ENCODE peak calls at places on chromosomes 12 and 14, in nine cellular contexts. F, K, T, A, O, H, W, Q and L are unnamed samples.

GRCh38 chr12:51926718-51927117 is 19.4 kb downstream of the ACVRL1 start:
- DNase-seq in F (peak; percentile 29), K (peak; percentile 47), T (no peak), A (no peak), O (peak; percentile 70), H (no peak), W (peak; percentile 62), Q (peak; percentile 49), L (peak; percentile 62)

GRCh38 chr12:106233011-106233410 is 14.8 kb downstream of the CKAP4 start:
- DNase-seq in F (no peak), K (no peak), T (no peak), A (no peak), O (no peak), H (no peak), W (no peak), Q (no peak), L (no peak)

GRCh38 chr14:56730468-56731145 is 79.7 kb downstream of the OTX2 start:
- DNase-seq in F (no peak), K (no peak), T (no peak), A (no peak), O (no peak), H (no peak), W (no peak), Q (peak; percentile 34), L (no peak)

GRCh38 chr12:88306471-88307069 is 164.5 kb downstream of the TMTC3 start:
- DNase-seq in F (no peak), K (no peak), T (no peak), A (no peak), O (peak; percentile 33), H (no peak), W (no peak), Q (no peak), L (no peak)

GRCh38 chr12:100801335-100801734 is 6.8 kb downstream of the ANO4 start:
- DNase-seq in F (no peak), K (no peak), T (no peak), A (no peak), O (no peak), H (no peak), W (no peak), Q (no peak), L (no peak)

GRCh38 chr14:104882325-104882973 is 17.4 kb downstream of the CEP170B start:
- DNase-seq in F (no peak), K (no peak), T (peak; percentile 14), A (no peak), O (no peak), H (no peak), W (peak; percentile 82), Q (peak; percentile 4), L (peak; percentile 66)

GRCh38 chr12:43114316-43114715 is 437.7 kb downstream of the ADAMTS20 start:
- DNase-seq in F (no peak), K (no peak), T (no peak), A (no peak), O (no peak), H (no peak), W (no peak), Q (no peak), L (no peak)

GRCh38 chr14:75298187-75298985 is 19.8 kb downstream of the FOS start:
- DNase-seq in F (no peak), K (peak; percentile 33), T (peak; percentile 79), A (no peak), O (no peak), H (no peak), W (no peak), Q (no peak), L (peak; percentile 86)

GRCh38 chr12:52331833-52332232 is 10.6 kb upstream of the KRT83 start:
- DNase-seq in F (no peak), K (no peak), T (no peak), A (no peak), O (no peak), H (no peak), W (no peak), Q (no peak), L (no peak)

GRCh38 chr12:2397356-2398045 is 344.7 kb downstream of the CACNA1C start:
- DNase-seq in F (no peak), K (no peak), T (no peak), A (no peak), O (no peak), H (no peak), W (no peak), Q (no peak), L (peak; percentile 34)

GRCh38 chr14:65035049-65035448 is 48.4 kb downstream of the FNTB start:
- DNase-seq in F (no peak), K (no peak), T (peak; percentile 87), A (peak; percentile 53), O (no peak), H (no peak), W (no peak), Q (no peak), L (no peak)

GRCh38 chr12:7061596-7061995 is 1.1 kb downstream of the C1S start:
- DNase-seq in F (no peak), K (no peak), T (peak; percentile 54), A (no peak), O (no peak), H (no peak), W (no peak), Q (no peak), L (no peak)

GRCh38 chr12:7061138-7061537 is 620 bp downstream of the C1S start:
- DNase-seq in F (no peak), K (peak; percentile 18), T (no peak), A (no peak), O (no peak), H (no peak), W (no peak), Q (no peak), L (no peak)

GRCh38 chr12:7058850-7059249 is 1.7 kb upstream of the C1S start:
- DNase-seq in F (no peak), K (no peak), T (no peak), A (no peak), O (no peak), H (no peak), W (no peak), Q (no peak), L (no peak)

GRCh38 chr12:7059780-7060179 is 738 bp upstream of the C1S start:
- DNase-seq in F (no peak), K (no peak), T (no peak), A (no peak), O (no peak), H (no peak), W (no peak), Q (no peak), L (no peak)

DNA sequence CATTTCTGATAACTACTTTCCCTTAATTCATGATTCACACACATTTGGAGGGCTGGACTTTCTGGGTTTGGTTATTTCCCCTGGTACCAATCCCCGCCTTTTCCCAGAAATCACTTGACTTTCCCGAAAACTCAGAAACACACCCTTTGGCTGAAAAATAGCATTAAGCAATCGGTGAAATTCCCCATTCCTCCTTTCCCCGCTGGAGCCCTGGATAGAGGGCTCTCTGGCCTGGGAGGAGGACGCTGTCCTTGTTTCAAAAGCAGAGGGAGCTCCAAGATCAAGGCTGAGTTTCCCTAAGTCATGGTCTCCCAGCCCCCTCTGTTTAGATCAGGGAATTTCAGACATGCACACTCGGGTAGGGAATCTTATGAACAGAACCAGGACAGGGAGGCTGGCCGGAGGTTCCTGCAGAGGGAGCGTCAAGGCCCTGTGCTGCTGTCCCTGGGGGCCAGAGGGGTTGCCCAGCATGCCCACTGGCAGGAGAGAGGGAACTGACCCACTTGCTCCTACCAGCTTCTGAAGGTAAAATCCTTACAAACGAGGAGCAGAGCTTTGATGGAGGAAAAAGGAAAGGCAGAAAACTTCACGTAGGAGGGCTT is at the start of gene C1S:
- DNase-seq in F (peak; percentile 90), K (peak; percentile 99), T (peak; percentile 85), A (no peak), O (peak; percentile 98), H (no peak), W (peak; percentile 63), Q (peak; percentile 56), L (peak; percentile 98)
- TF ChIP-seq CTCF in F (peak; percentile 95), K (peak; percentile 98), T (peak; percentile 99), A (peak; percentile 42), O (peak; percentile 83), H (no peak), W (peak; percentile 26), Q (no peak), L (peak; percentile 70)

GRCh38 chr12:109448272-109448671 is 28.8 kb downstream of the KCTD10 start:
- DNase-seq in F (no peak), K (no peak), T (no peak), A (no peak), O (no peak), H (no peak), W (no peak), Q (no peak), L (no peak)

GRCh38 chr12:109450980-109451379 is 26.1 kb downstream of the KCTD10 start:
- DNase-seq in F (no peak), K (no peak), T (no peak), A (no peak), O (no peak), H (no peak), W (no peak), Q (no peak), L (no peak)

GRCh38 chr12:109448707-109449390 is 28.3 kb downstream of the KCTD10 start:
- DNase-seq in F (no peak), K (no peak), T (no peak), A (no peak), O (peak; percentile 20), H (no peak), W (no peak), Q (no peak), L (no peak)

GRCh38 chr12:109451400-109451799 is 25.7 kb downstream of the KCTD10 start:
- DNase-seq in F (no peak), K (no peak), T (no peak), A (no peak), O (no peak), H (no peak), W (no peak), Q (no peak), L (no peak)

GRCh38 chr12:109449845-109450532 is 27.1 kb downstream of the KCTD10 start:
- DNase-seq in F (no peak), K (no peak), T (no peak), A (no peak), O (no peak), H (no peak), W (no peak), Q (no peak), L (no peak)
- TF ChIP-seq CTCF in F (peak; percentile 36), K (no peak), T (no peak), A (no peak), O (no peak), H (no peak), W (no peak), Q (no peak), L (no peak)

GRCh38 chr14:69713127-69713800 is 53.7 kb upstream of the SRSF5 start:
- DNase-seq in F (no peak), K (no peak), T (no peak), A (no peak), O (no peak), H (no peak), W (no peak), Q (no peak), L (peak; percentile 89)
- TF ChIP-seq CTCF in F (no peak), K (no peak), T (no peak), A (peak; percentile 30), O (no peak), H (no peak), W (no peak), Q (no peak), L (no peak)

DNA sequence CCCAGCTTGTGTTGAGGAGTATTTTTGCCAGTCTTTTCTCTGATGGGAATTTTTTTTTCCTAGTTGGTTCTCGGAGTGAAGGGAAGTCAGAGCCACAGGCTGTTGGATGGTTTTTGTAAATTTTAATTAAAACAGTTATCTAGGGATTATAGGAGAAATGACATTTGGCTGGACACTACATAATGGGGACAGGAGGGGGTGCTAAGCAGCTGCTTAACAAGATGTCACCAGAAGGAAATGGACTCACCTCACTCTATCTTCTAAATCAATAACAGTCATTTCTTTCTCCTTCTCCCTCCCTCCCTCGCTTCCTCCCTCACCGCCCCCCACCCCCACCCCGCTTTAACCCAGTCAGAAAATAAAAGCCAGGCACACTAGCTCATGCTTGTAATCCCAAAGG is 93.4 kb upstream of the TMEM233 start:
- DNase-seq in F (no peak), K (no peak), T (no peak), A (no peak), O (no peak), H (no peak), W (no peak), Q (no peak), L (no peak)
- TF ChIP-seq CTCF in F (no peak), K (no peak), T (no peak), A (no peak), O (no peak), H (no peak), W (no peak), Q (no peak), L (no peak)